ENCODE peak calls at places on chromosome 1, in four cellular contexts. One of them, this sample, is unnamed.

GRCh38 chr1:168386949-168387586 is 106.4 kb downstream of the TBX19 start:
- DNase-seq in stimulated activated CD8-positive, alpha-beta memory T cell treated with anti-CD3 and anti-CD28 coated beads, Interleukin-7, amount 100 ng/mL, for 1 hour: peak; percentile 45
- DNase-seq in ACHN: no peak
- DNase-seq in AG09309: no peak
- DNase-seq in this sample: no peak

GRCh38 chr1:167094690-167095089 is 815 bp downstream of the STYXL2 start:
- DNase-seq in stimulated activated CD8-positive, alpha-beta memory T cell treated with anti-CD3 and anti-CD28 coated beads, Interleukin-7, amount 100 ng/mL, for 1 hour: no peak
- DNase-seq in ACHN: no peak
- DNase-seq in AG09309: no peak
- DNase-seq in this sample: no peak

GRCh38 chr1:219373616-219373935 is 199.9 kb downstream of the LYPLAL1 start:
- DNase-seq in stimulated activated CD8-positive, alpha-beta memory T cell treated with anti-CD3 and anti-CD28 coated beads, Interleukin-7, amount 100 ng/mL, for 1 hour: no peak
- DNase-seq in ACHN: no peak
- DNase-seq in AG09309: no peak
- DNase-seq in this sample: no peak

GRCh38 chr1:77412794-77413530 is 131.1 kb downstream of the AK5 start:
- DNase-seq in stimulated activated CD8-positive, alpha-beta memory T cell treated with anti-CD3 and anti-CD28 coated beads, Interleukin-7, amount 100 ng/mL, for 1 hour: no peak
- DNase-seq in ACHN: no peak
- DNase-seq in AG09309: no peak
- DNase-seq in this sample: no peak

GRCh38 chr1:33443705-33444180 is 12.8 kb upstream of the PHC2 start:
- DNase-seq in stimulated activated CD8-positive, alpha-beta memory T cell treated with anti-CD3 and anti-CD28 coated beads, Interleukin-7, amount 100 ng/mL, for 1 hour: no peak
- DNase-seq in ACHN: no peak
- DNase-seq in AG09309: no peak
- DNase-seq in this sample: no peak

GRCh38 chr1:213474054-213474453 is 423.0 kb downstream of the RPS6KC1 start:
- DNase-seq in stimulated activated CD8-positive, alpha-beta memory T cell treated with anti-CD3 and anti-CD28 coated beads, Interleukin-7, amount 100 ng/mL, for 1 hour: no peak
- DNase-seq in ACHN: no peak
- DNase-seq in AG09309: no peak
- DNase-seq in this sample: no peak

GRCh38 chr1:87325982-87326738 is 2.5 kb upstream of the LMO4 start:
- DNase-seq in stimulated activated CD8-positive, alpha-beta memory T cell treated with anti-CD3 and anti-CD28 coated beads, Interleukin-7, amount 100 ng/mL, for 1 hour: no peak
- DNase-seq in ACHN: peak; percentile 63
- DNase-seq in AG09309: no peak
- DNase-seq in this sample: no peak

GRCh38 chr1:18599096-18599495 is 31.6 kb upstream of the PAX7 start:
- DNase-seq in stimulated activated CD8-positive, alpha-beta memory T cell treated with anti-CD3 and anti-CD28 coated beads, Interleukin-7, amount 100 ng/mL, for 1 hour: no peak
- DNase-seq in ACHN: no peak
- DNase-seq in AG09309: no peak
- DNase-seq in this sample: no peak

GRCh38 chr1:231050395-231050794 is 10.3 kb upstream of the FAM89A start:
- DNase-seq in stimulated activated CD8-positive, alpha-beta memory T cell treated with anti-CD3 and anti-CD28 coated beads, Interleukin-7, amount 100 ng/mL, for 1 hour: no peak
- DNase-seq in ACHN: no peak
- DNase-seq in AG09309: no peak
- DNase-seq in this sample: no peak

GRCh38 chr1:92096317-92096716 is 16.2 kb downstream of the BTBD8 start:
- DNase-seq in stimulated activated CD8-positive, alpha-beta memory T cell treated with anti-CD3 and anti-CD28 coated beads, Interleukin-7, amount 100 ng/mL, for 1 hour: no peak
- DNase-seq in ACHN: no peak
- DNase-seq in AG09309: no peak
- DNase-seq in this sample: no peak

This sample was measured in AG04450.